ENCODE peak calls at places on chromosomes 12 and 14, in nine cellular contexts. One of them, this sample, is unnamed.

GRCh38 chr12:76158518-76159321 is 74.2 kb upstream of the NAP1L1 start:
- DNase-seq in left ventricle myocardium inferior: no peak
- DNase-seq in A172: peak
- DNase-seq in NCI-H748 treated with DMSO at 0.1 percent for 48 hours: no peak
- DNase-seq in omental fat pad: no peak
- DNase-seq in midbrain: peak
- DNase-seq in HFF-Myc: peak
- DNase-seq in ELR: peak
- DNase-seq in Daoy: peak
- DNase-seq in this sample: peak

GRCh38 chr12:103505371-103506236 is 9.8 kb upstream of the C12orf42 start:
- DNase-seq in left ventricle myocardium inferior: no peak
- DNase-seq in A172: peak
- DNase-seq in NCI-H748 treated with DMSO at 0.1 percent for 48 hours: no peak
- DNase-seq in omental fat pad: no peak
- DNase-seq in midbrain: no peak
- DNase-seq in HFF-Myc: no peak
- DNase-seq in ELR: no peak
- DNase-seq in Daoy: peak
- DNase-seq in this sample: no peak

GRCh38 chr14:68976160-68977067 is 2.7 kb downstream of the ACTN1 start:
- DNase-seq in left ventricle myocardium inferior: peak
- DNase-seq in A172: no peak
- DNase-seq in NCI-H748 treated with DMSO at 0.1 percent for 48 hours: no peak
- DNase-seq in omental fat pad: no peak
- DNase-seq in midbrain: peak
- DNase-seq in HFF-Myc: no peak
- DNase-seq in ELR: peak
- DNase-seq in Daoy: peak
- DNase-seq in this sample: peak

GRCh38 chr12:119151445-119151844 is 27.3 kb upstream of the HSPB8 start:
- DNase-seq in left ventricle myocardium inferior: no peak
- DNase-seq in A172: no peak
- DNase-seq in NCI-H748 treated with DMSO at 0.1 percent for 48 hours: no peak
- DNase-seq in omental fat pad: no peak
- DNase-seq in midbrain: no peak
- DNase-seq in HFF-Myc: no peak
- DNase-seq in ELR: no peak
- DNase-seq in Daoy: no peak
- DNase-seq in this sample: no peak

GRCh38 chr12:53990311-53991076 is 5.5 kb downstream of the HOXC10 start:
- DNase-seq in left ventricle myocardium inferior: no peak
- DNase-seq in A172: no peak
- DNase-seq in NCI-H748 treated with DMSO at 0.1 percent for 48 hours: peak
- DNase-seq in omental fat pad: no peak
- DNase-seq in midbrain: no peak
- DNase-seq in HFF-Myc: no peak
- DNase-seq in ELR: no peak
- DNase-seq in Daoy: no peak
- DNase-seq in this sample: no peak

GRCh38 chr12:22083167-22083566 is 37.1 kb downstream of the CMAS start:
- DNase-seq in left ventricle myocardium inferior: no peak
- DNase-seq in A172: peak
- DNase-seq in NCI-H748 treated with DMSO at 0.1 percent for 48 hours: no peak
- DNase-seq in omental fat pad: no peak
- DNase-seq in midbrain: peak
- DNase-seq in HFF-Myc: no peak
- DNase-seq in ELR: peak
- DNase-seq in Daoy: peak
- DNase-seq in this sample: peak

GRCh38 chr12:106445053-106445452 is 87.5 kb downstream of the POLR3B start:
- DNase-seq in left ventricle myocardium inferior: no peak
- DNase-seq in A172: no peak
- DNase-seq in NCI-H748 treated with DMSO at 0.1 percent for 48 hours: no peak
- DNase-seq in omental fat pad: no peak
- DNase-seq in midbrain: no peak
- DNase-seq in HFF-Myc: no peak
- DNase-seq in ELR: no peak
- DNase-seq in Daoy: no peak
- DNase-seq in this sample: no peak

GRCh38 chr12:83514372-83514771 is 827.7 kb downstream of the TMTC2 start:
- DNase-seq in left ventricle myocardium inferior: no peak
- DNase-seq in A172: peak
- DNase-seq in NCI-H748 treated with DMSO at 0.1 percent for 48 hours: peak
- DNase-seq in omental fat pad: no peak
- DNase-seq in midbrain: no peak
- DNase-seq in HFF-Myc: peak
- DNase-seq in ELR: no peak
- DNase-seq in Daoy: no peak
- DNase-seq in this sample: no peak

GRCh38 chr14:45766247-45766646 is 513.2 kb upstream of the MIS18BP1 start:
- DNase-seq in left ventricle myocardium inferior: no peak
- DNase-seq in A172: no peak
- DNase-seq in NCI-H748 treated with DMSO at 0.1 percent for 48 hours: no peak
- DNase-seq in omental fat pad: no peak
- DNase-seq in midbrain: no peak
- DNase-seq in HFF-Myc: no peak
- DNase-seq in ELR: no peak
- DNase-seq in Daoy: no peak
- DNase-seq in this sample: no peak

GRCh38 chr12:6627598-6627997 is 8.2 kb downstream of the LPAR5 start:
- DNase-seq in left ventricle myocardium inferior: no peak
- DNase-seq in A172: no peak
- DNase-seq in NCI-H748 treated with DMSO at 0.1 percent for 48 hours: no peak
- DNase-seq in omental fat pad: no peak
- DNase-seq in midbrain: no peak
- DNase-seq in HFF-Myc: no peak
- DNase-seq in ELR: no peak
- DNase-seq in Daoy: no peak
- DNase-seq in this sample: no peak

GRCh38 chr12:52228931-52229330 is 4.1 kb upstream of the KRT7 start:
- DNase-seq in left ventricle myocardium inferior: no peak
- DNase-seq in A172: no peak
- DNase-seq in NCI-H748 treated with DMSO at 0.1 percent for 48 hours: no peak
- DNase-seq in omental fat pad: no peak
- DNase-seq in midbrain: no peak
- DNase-seq in HFF-Myc: no peak
- DNase-seq in ELR: no peak
- DNase-seq in Daoy: no peak
- DNase-seq in this sample: no peak

GRCh38 chr14:91586451-91586850 is 76.3 kb upstream of the PPP4R3A start:
- DNase-seq in left ventricle myocardium inferior: no peak
- DNase-seq in A172: no peak
- DNase-seq in NCI-H748 treated with DMSO at 0.1 percent for 48 hours: no peak
- DNase-seq in omental fat pad: no peak
- DNase-seq in midbrain: no peak
- DNase-seq in HFF-Myc: no peak
- DNase-seq in ELR: no peak
- DNase-seq in Daoy: no peak
- DNase-seq in this sample: no peak

GRCh38 chr14:55536208-55536708 is 43.7 kb upstream of the KTN1 start:
- DNase-seq in left ventricle myocardium inferior: no peak
- DNase-seq in A172: no peak
- DNase-seq in NCI-H748 treated with DMSO at 0.1 percent for 48 hours: no peak
- DNase-seq in omental fat pad: no peak
- DNase-seq in midbrain: no peak
- DNase-seq in HFF-Myc: no peak
- DNase-seq in ELR: peak
- DNase-seq in Daoy: no peak
- DNase-seq in this sample: no peak

GRCh38 chr12:77104281-77104680 is 38.9 kb upstream of the E2F7 start:
- DNase-seq in left ventricle myocardium inferior: no peak
- DNase-seq in A172: no peak
- DNase-seq in NCI-H748 treated with DMSO at 0.1 percent for 48 hours: no peak
- DNase-seq in omental fat pad: no peak
- DNase-seq in midbrain: no peak
- DNase-seq in HFF-Myc: no peak
- DNase-seq in ELR: peak
- DNase-seq in Daoy: no peak
- DNase-seq in this sample: no peak

GRCh38 chr12:103997277-103997900 is 31.7 kb downstream of the TDG start:
- DNase-seq in left ventricle myocardium inferior: peak
- DNase-seq in A172: no peak
- DNase-seq in NCI-H748 treated with DMSO at 0.1 percent for 48 hours: no peak
- DNase-seq in omental fat pad: no peak
- DNase-seq in midbrain: no peak
- DNase-seq in HFF-Myc: no peak
- DNase-seq in ELR: no peak
- DNase-seq in Daoy: no peak
- DNase-seq in this sample: no peak

GRCh38 chr12:122282066-122282465 is 15.8 kb upstream of the VPS33A start:
- DNase-seq in left ventricle myocardium inferior: no peak
- DNase-seq in A172: peak
- DNase-seq in NCI-H748 treated with DMSO at 0.1 percent for 48 hours: no peak
- DNase-seq in omental fat pad: no peak
- DNase-seq in midbrain: no peak
- DNase-seq in HFF-Myc: peak
- DNase-seq in ELR: peak
- DNase-seq in Daoy: peak
- DNase-seq in this sample: no peak

GRCh38 chr12:8644345-8645248 is 18.0 kb downstream of the MFAP5 start:
- DNase-seq in left ventricle myocardium inferior: no peak
- DNase-seq in A172: no peak
- DNase-seq in NCI-H748 treated with DMSO at 0.1 percent for 48 hours: no peak
- DNase-seq in omental fat pad: no peak
- DNase-seq in midbrain: no peak
- DNase-seq in HFF-Myc: no peak
- DNase-seq in ELR: no peak
- DNase-seq in Daoy: no peak
- DNase-seq in this sample: no peak

GRCh38 chr12:51904951-51905471 is 2.3 kb upstream of the ACVRL1 start:
- DNase-seq in left ventricle myocardium inferior: no peak
- DNase-seq in A172: no peak
- DNase-seq in NCI-H748 treated with DMSO at 0.1 percent for 48 hours: no peak
- DNase-seq in omental fat pad: no peak
- DNase-seq in midbrain: no peak
- DNase-seq in HFF-Myc: no peak
- DNase-seq in ELR: no peak
- DNase-seq in Daoy: no peak
- DNase-seq in this sample: no peak

GRCh38 chr12:25308761-25309160 is 58.0 kb upstream of the KRAS start:
- DNase-seq in left ventricle myocardium inferior: no peak
- DNase-seq in A172: peak
- DNase-seq in NCI-H748 treated with DMSO at 0.1 percent for 48 hours: no peak
- DNase-seq in omental fat pad: no peak
- DNase-seq in midbrain: no peak
- DNase-seq in HFF-Myc: no peak
- DNase-seq in ELR: peak
- DNase-seq in Daoy: no peak
- DNase-seq in this sample: no peak

GRCh38 chr12:110201995-110202394 is 77.8 kb downstream of the IFT81 start:
- DNase-seq in left ventricle myocardium inferior: no peak
- DNase-seq in A172: no peak
- DNase-seq in NCI-H748 treated with DMSO at 0.1 percent for 48 hours: no peak
- DNase-seq in omental fat pad: no peak
- DNase-seq in midbrain: no peak
- DNase-seq in HFF-Myc: no peak
- DNase-seq in ELR: no peak
- DNase-seq in Daoy: no peak
- DNase-seq in this sample: no peak

GRCh38 chr14:51368721-51369163 is 128.7 kb downstream of the TMX1 start:
- DNase-seq in left ventricle myocardium inferior: no peak
- DNase-seq in A172: peak
- DNase-seq in NCI-H748 treated with DMSO at 0.1 percent for 48 hours: no peak
- DNase-seq in omental fat pad: no peak
- DNase-seq in midbrain: no peak
- DNase-seq in HFF-Myc: peak
- DNase-seq in ELR: peak
- DNase-seq in Daoy: peak
- DNase-seq in this sample: no peak

GRCh38 chr14:55532645-55533309 is 47.2 kb upstream of the KTN1 start:
- DNase-seq in left ventricle myocardium inferior: no peak
- DNase-seq in A172: no peak
- DNase-seq in NCI-H748 treated with DMSO at 0.1 percent for 48 hours: no peak
- DNase-seq in omental fat pad: no peak
- DNase-seq in midbrain: no peak
- DNase-seq in HFF-Myc: no peak
- DNase-seq in ELR: peak
- DNase-seq in Daoy: no peak
- DNase-seq in this sample: no peak

GRCh38 chr14:68656452-68656851 is 136.4 kb downstream of the ZFP36L1 start:
- DNase-seq in left ventricle myocardium inferior: no peak
- DNase-seq in A172: no peak
- DNase-seq in NCI-H748 treated with DMSO at 0.1 percent for 48 hours: no peak
- DNase-seq in omental fat pad: no peak
- DNase-seq in midbrain: no peak
- DNase-seq in HFF-Myc: no peak
- DNase-seq in ELR: no peak
- DNase-seq in Daoy: no peak
- DNase-seq in this sample: no peak